ENCODE peak calls at places on chromosomes 2 and 18, in four cellular contexts. One of them, this sample, is unnamed.

GRCh38 chr2:180505203-180505602 is 475.2 kb upstream of the UBE2E3 start:
- DNase-seq in tibial artery: no peak
- DNase-seq in DMS53: no peak
- DNase-seq in upper lobe of left lung: no peak
- DNase-seq in this sample: no peak

GRCh38 chr18:62498616-62499262 is 24.1 kb upstream of the ZCCHC2 start:
- DNase-seq in DMS53: no peak
- DNase-seq in tibial artery: no peak
- DNase-seq in upper lobe of left lung: no peak
- DNase-seq in this sample: no peak

GRCh38 chr2:45114221-45114955 is 105.1 kb upstream of the SIX2 start:
- DNase-seq in tibial artery: no peak
- DNase-seq in upper lobe of left lung: no peak
- DNase-seq in DMS53: no peak
- DNase-seq in this sample: no peak

GRCh38 chr2:13114391-13114790 is 397.7 kb downstream of the TRIB2 start:
- DNase-seq in DMS53: peak; percentile 56
- DNase-seq in tibial artery: no peak
- DNase-seq in upper lobe of left lung: no peak
- DNase-seq in this sample: no peak

GRCh38 chr18:2538844-2539243 is 32.5 kb downstream of the METTL4 start:
- DNase-seq in upper lobe of left lung: no peak
- DNase-seq in DMS53: no peak
- DNase-seq in tibial artery: no peak
- DNase-seq in this sample: no peak

GRCh38 chr2:234267534-234267933 is 217.0 kb downstream of the SPP2 start:
- DNase-seq in DMS53: no peak
- DNase-seq in tibial artery: no peak
- DNase-seq in upper lobe of left lung: no peak
- DNase-seq in this sample: no peak

GRCh38 chr18:8959551-8960135 is 142.9 kb upstream of the NDUFV2 start:
- DNase-seq in tibial artery: no peak
- DNase-seq in upper lobe of left lung: no peak
- DNase-seq in DMS53: no peak
- DNase-seq in this sample: no peak

GRCh38 chr18:39742015-39742466 is 2176.4 kb upstream of the CELF4 start:
- DNase-seq in upper lobe of left lung: no peak
- DNase-seq in tibial artery: no peak
- DNase-seq in DMS53: no peak
- DNase-seq in this sample: peak; percentile 19

GRCh38 chr2:119282966-119283511 is 59.4 kb downstream of the STEAP3 start:
- DNase-seq in tibial artery: no peak
- DNase-seq in DMS53: no peak
- DNase-seq in upper lobe of left lung: peak; percentile 37
- DNase-seq in this sample: no peak

GRCh38 chr2:118860506-118860905 is 13.1 kb upstream of the EN1 start:
- DNase-seq in tibial artery: no peak
- DNase-seq in upper lobe of left lung: no peak
- DNase-seq in DMS53: no peak
- DNase-seq in this sample: no peak

GRCh38 chr2:235763816-235764215 is 270.0 kb downstream of the AGAP1 start:
- DNase-seq in DMS53: no peak
- DNase-seq in tibial artery: peak; percentile 55
- DNase-seq in upper lobe of left lung: no peak
- DNase-seq in this sample: no peak

GRCh38 chr2:181988154-181988924 is 2.7 kb downstream of the PPP1R1C start:
- DNase-seq in tibial artery: no peak
- DNase-seq in upper lobe of left lung: no peak
- DNase-seq in DMS53: no peak
- DNase-seq in this sample: no peak